ENCODE peak calls at places on chromosomes 16 and 17, in eight cellular contexts. S, A, T, C, Y, P, H and M are unnamed samples.

GRCh38 chr16:27402964-27403600 is 1.1 kb downstream of the IL21R start:
- DNase-seq in S (peak; percentile 30), A (no peak), T (no peak), C (no peak), Y (no peak), P (peak; percentile 36), H (no peak), M (no peak)

GRCh38 chr16:57612494-57612893 is 15.9 kb upstream of the ADGRG1 start:
- DNase-seq in S (no peak), A (peak; percentile 14), T (no peak), C (no peak), Y (no peak), P (peak; percentile 52), H (no peak), M (no peak)

GRCh38 chr17:77326636-77327035 is 185.9 kb downstream of the SEC14L1 start:
- DNase-seq in S (no peak), A (peak; percentile 21), T (no peak), C (no peak), Y (no peak), P (peak; percentile 22), H (no peak), M (no peak)

GRCh38 chr17:9115446-9116265 is 94.3 kb downstream of the NTN1 start:
- DNase-seq in S (peak; percentile 65), A (peak; percentile 92), T (no peak), C (peak; percentile 54), Y (no peak), P (no peak), H (peak; percentile 6), M (no peak)

GRCh38 chr16:48542020-48542473 is 67.9 kb downstream of the N4BP1 start:
- DNase-seq in S (peak; percentile 56), A (no peak), T (no peak), C (peak; percentile 69), Y (peak; percentile 24), P (peak; percentile 82), H (peak; percentile 54), M (peak; percentile 47)

GRCh38 chr16:19517424-19518089 is 4.3 kb downstream of the GDE1 start:
- DNase-seq in S (peak; percentile 32), A (no peak), T (no peak), C (peak; percentile 72), Y (peak; percentile 81), P (no peak), H (peak; percentile 42), M (peak; percentile 80)

GRCh38 chr17:40348136-40348504 is 16.4 kb downstream of the GJD3 start:
- DNase-seq in S (no peak), A (peak; percentile 59), T (no peak), C (no peak), Y (no peak), P (no peak), H (no peak), M (no peak)

GRCh38 chr16:19130852-19131808 is 17.4 kb downstream of the ITPRIPL2 start:
- DNase-seq in S (peak; percentile 77), A (no peak), T (no peak), C (peak; percentile 82), Y (no peak), P (no peak), H (peak; percentile 82), M (peak; percentile 69)

GRCh38 chr17:45940293-45940692 is 45.9 kb downstream of the MAPT start:
- DNase-seq in S (no peak), A (no peak), T (no peak), C (no peak), Y (no peak), P (no peak), H (no peak), M (no peak)

GRCh38 chr17:48153711-48154642 is 46.4 kb downstream of the SNX11 start:
- DNase-seq in S (peak; percentile 68), A (peak; percentile 68), T (peak; percentile 14), C (peak; percentile 59), Y (peak; percentile 12), P (no peak), H (peak; percentile 54), M (peak; percentile 47)

GRCh38 chr16:48408688-48409087 is 23.5 kb upstream of the SIAH1 start:
- DNase-seq in S (peak; percentile 78), A (no peak), T (no peak), C (peak; percentile 72), Y (no peak), P (no peak), H (peak; percentile 67), M (peak; percentile 41)

GRCh38 chr17:39628655-39629493 is 2.1 kb downstream of the PPP1R1B start:
- DNase-seq in S (no peak), A (no peak), T (no peak), C (no peak), Y (no peak), P (no peak), H (no peak), M (no peak)

GRCh38 chr16:56547120-56547948 is 17.5 kb upstream of the MT4 start:
- DNase-seq in S (peak; percentile 33), A (peak; percentile 77), T (peak; percentile 10), C (peak; percentile 60), Y (no peak), P (no peak), H (peak; percentile 85), M (peak; percentile 60)

GRCh38 chr17:64377769-64378282 is 12.8 kb downstream of the PECAM1 start:
- DNase-seq in S (peak; percentile 47), A (no peak), T (no peak), C (peak; percentile 81), Y (no peak), P (peak; percentile 26), H (peak; percentile 60), M (peak; percentile 79)

GRCh38 chr17:44900894-44901293 is 1.6 kb upstream of the EFTUD2 start:
- DNase-seq in S (peak; percentile 90), A (no peak), T (peak; percentile 35), C (peak; percentile 90), Y (no peak), P (peak; percentile 36), H (peak; percentile 83), M (peak; percentile 92)

GRCh38 chr17:42190491-42191180 is 3.7 kb downstream of the GHDC start:
- DNase-seq in S (no peak), A (peak; percentile 26), T (no peak), C (no peak), Y (no peak), P (no peak), H (no peak), M (no peak)

GRCh38 chr17:19642373-19642893 is 6.1 kb upstream of the ALDH3A2 start:
- DNase-seq in S (no peak), A (no peak), T (no peak), C (no peak), Y (no peak), P (no peak), H (no peak), M (peak; percentile 12)

GRCh38 chr17:42775534-42776098 is 2.4 kb downstream of the VPS25 start:
- DNase-seq in S (peak; percentile 86), A (no peak), T (no peak), C (peak; percentile 85), Y (no peak), P (no peak), H (peak; percentile 66), M (peak; percentile 27)

GRCh38 chr17:41263212-41263611 is 2.0 kb upstream of the KRTAP9-6 start:
- DNase-seq in S (no peak), A (no peak), T (no peak), C (no peak), Y (no peak), P (no peak), H (no peak), M (no peak)

GRCh38 chr16:68520649-68521086 is 18.4 kb upstream of the ZFP90 start:
- DNase-seq in S (peak; percentile 66), A (peak; percentile 96), T (no peak), C (peak; percentile 80), Y (peak; percentile 58), P (peak; percentile 86), H (peak; percentile 66), M (peak; percentile 81)

GRCh38 chr16:1895949-1896675 is 22.1 kb downstream of the HS3ST6 start:
- DNase-seq in S (no peak), A (no peak), T (no peak), C (no peak), Y (no peak), P (no peak), H (no peak), M (no peak)

GRCh38 chr16:75385507-75386152 is 47.7 kb downstream of the CFDP1 start:
- DNase-seq in S (peak; percentile 86), A (no peak), T (peak; percentile 80), C (peak; percentile 94), Y (peak; percentile 42), P (no peak), H (peak; percentile 88), M (peak; percentile 85)

DNA sequence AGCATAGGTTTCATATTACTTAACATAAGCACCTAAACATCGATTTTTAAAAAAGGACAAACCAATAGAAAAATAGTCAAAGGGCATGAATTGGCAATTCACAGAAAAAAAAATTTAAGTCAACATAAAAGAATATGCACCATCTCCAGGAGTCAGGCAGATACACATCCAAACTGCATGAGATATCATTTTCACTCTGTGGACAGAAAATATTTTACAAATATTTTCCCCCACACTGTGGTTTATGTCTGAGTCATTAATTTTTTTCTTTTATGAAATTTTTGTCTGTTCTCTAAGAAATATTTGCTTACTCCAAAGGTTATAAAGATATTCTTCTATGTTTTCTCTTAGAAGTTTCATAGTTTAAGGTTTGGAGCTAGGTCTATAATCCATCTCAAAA is 74.4 kb upstream of the DNAH17 start:
- DNase-seq in S (peak; percentile 15), A (no peak), T (no peak), C (peak; percentile 43), Y (no peak), P (no peak), H (peak; percentile 6), M (no peak)
- TF ChIP-seq CTCF in S (no peak), A (no peak), T (no peak), C (no peak), Y (no peak), P (no peak), H (no peak), M (no peak)

GRCh38 chr17:3692346-3692745 is 3.6 kb downstream of the P2RX5 start:
- DNase-seq in S (no peak), A (peak; percentile 74), T (no peak), C (no peak), Y (no peak), P (no peak), H (no peak), M (no peak)
- TF ChIP-seq CTCF in S (peak; percentile 4), A (peak; percentile 30), T (no peak), C (no peak), Y (no peak), P (no peak), H (no peak), M (no peak)

GRCh38 chr17:79919164-79919585 is 79.9 kb upstream of the CBX4 start:
- DNase-seq in S (peak; percentile 20), A (no peak), T (no peak), C (no peak), Y (no peak), P (peak; percentile 87), H (no peak), M (peak; percentile 98)
- TF ChIP-seq CTCF in S (no peak), A (no peak), T (no peak), C (no peak), Y (no peak), P (no peak), H (no peak), M (no peak)

DNA sequence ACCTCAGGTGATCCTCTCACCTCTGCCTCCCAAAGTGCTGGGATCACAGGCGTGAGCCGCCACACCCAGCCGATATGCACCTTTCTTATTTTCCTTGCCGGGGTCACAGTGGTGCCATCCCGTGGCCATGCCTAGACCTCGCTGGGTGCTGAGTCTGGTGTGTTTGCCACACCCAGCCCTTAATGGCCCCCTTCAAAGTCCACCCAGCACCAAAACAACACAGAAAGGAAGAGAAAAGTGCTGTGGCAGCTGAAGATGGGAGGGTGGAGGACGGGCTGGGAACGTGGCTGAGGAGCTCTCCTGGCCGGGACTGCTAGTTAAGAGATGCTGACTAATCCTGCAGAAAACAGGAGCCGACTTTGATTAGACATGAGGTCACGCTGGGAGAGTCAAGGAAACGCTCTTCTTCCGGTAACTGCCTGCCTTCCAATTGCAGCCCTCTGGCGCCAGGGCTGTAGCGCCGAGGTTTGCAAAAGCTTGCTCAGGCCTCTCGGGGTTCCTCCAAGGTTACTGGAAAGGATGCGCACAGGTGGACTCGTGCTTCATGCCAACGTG is 10.9 kb downstream of the SLC43A2 start:
- DNase-seq in S (peak; percentile 48), A (no peak), T (peak; percentile 65), C (peak; percentile 83), Y (no peak), P (no peak), H (peak; percentile 77), M (peak; percentile 56)
- TF ChIP-seq CTCF in S (no peak), A (no peak), T (peak; percentile 10), C (no peak), Y (no peak), P (no peak), H (peak; percentile 5), M (no peak)